ENCODE peak calls at places on chromosomes 1 and 21, in seven cellular contexts. F, U, H, P, R, I and Y are unnamed samples.

GRCh38 chr1:30586671-30587070 is 136.7 kb downstream of the MATN1 start:
- DNase-seq in F (no peak), U (no peak), H (no peak), P (no peak), R (no peak), I (no peak), Y (peak; percentile 5)

GRCh38 chr1:10685851-10686403 is 110.5 kb downstream of the CASZ1 start:
- DNase-seq in F (no peak), U (no peak), H (no peak), P (peak; percentile 67), R (no peak), I (no peak), Y (no peak)

GRCh38 chr1:201562659-201563405 is 23.9 kb downstream of the NAV1 start:
- DNase-seq in F (no peak), U (no peak), H (no peak), P (no peak), R (no peak), I (no peak), Y (no peak)

GRCh38 chr21:35932232-35932911 is 128.0 kb downstream of the SETD4 start:
- DNase-seq in F (no peak), U (no peak), H (no peak), P (peak; percentile 90), R (no peak), I (peak; percentile 19), Y (peak; percentile 35)

GRCh38 chr1:43951021-43951985 is 4.6 kb downstream of the IPO13 start:
- DNase-seq in F (no peak), U (no peak), H (no peak), P (peak; percentile 43), R (no peak), I (no peak), Y (no peak)

GRCh38 chr1:45266151-45266801 is 59.9 kb upstream of the ZSWIM5 start:
- DNase-seq in F (no peak), U (no peak), H (no peak), P (peak; percentile 82), R (no peak), I (peak; percentile 15), Y (peak; percentile 16)

GRCh38 chr1:50491142-50491541 is 67.9 kb upstream of the DMRTA2 start:
- DNase-seq in F (no peak), U (no peak), H (no peak), P (no peak), R (no peak), I (no peak), Y (no peak)

GRCh38 chr1:165854101-165854845 is 26.9 kb downstream of the UCK2 start:
- DNase-seq in F (no peak), U (no peak), H (no peak), P (no peak), R (no peak), I (peak; percentile 42), Y (no peak)

GRCh38 chr21:42061195-42061865 is 9.8 kb upstream of the UMODL1 start:
- DNase-seq in F (peak; percentile 42), U (no peak), H (no peak), P (no peak), R (no peak), I (peak; percentile 52), Y (peak; percentile 52)

GRCh38 chr1:167564592-167564991 is 11.0 kb upstream of the CREG1 start:
- DNase-seq in F (no peak), U (no peak), H (no peak), P (peak; percentile 47), R (no peak), I (no peak), Y (peak; percentile 48)

GRCh38 chr1:16199157-16199501 is 13.3 kb downstream of the ARHGEF19 start:
- DNase-seq in F (no peak), U (no peak), H (no peak), P (no peak), R (no peak), I (no peak), Y (no peak)

GRCh38 chr21:16992448-16992847 is 520.4 kb upstream of the CXADR start:
- DNase-seq in F (no peak), U (no peak), H (no peak), P (no peak), R (no peak), I (no peak), Y (no peak)

GRCh38 chr1:40059960-40060337 is 19.4 kb downstream of the CAP1 start:
- DNase-seq in F (no peak), U (no peak), H (no peak), P (no peak), R (no peak), I (peak; percentile 61), Y (no peak)

GRCh38 chr1:7886346-7886745 is 33.5 kb upstream of the UTS2 start:
- DNase-seq in F (no peak), U (no peak), H (no peak), P (peak; percentile 40), R (no peak), I (no peak), Y (no peak)

GRCh38 chr21:16587671-16588379 is 858.0 kb downstream of the USP25 start:
- DNase-seq in F (no peak), U (no peak), H (no peak), P (peak; percentile 59), R (no peak), I (no peak), Y (peak; percentile 54)

GRCh38 chr1:53057134-53057533 is 4.9 kb upstream of the PODN start:
- DNase-seq in F (no peak), U (no peak), H (no peak), P (no peak), R (no peak), I (no peak), Y (no peak)

GRCh38 chr1:218345673-218346390 is 696 bp downstream of the TGFB2 start:
- DNase-seq in F (no peak), U (no peak), H (peak; percentile 7), P (peak; percentile 89), R (peak; percentile 66), I (peak; percentile 82), Y (peak; percentile 75)

GRCh38 chr1:164188507-164188906 is 370.5 kb upstream of the PBX1 start:
- DNase-seq in F (no peak), U (no peak), H (no peak), P (no peak), R (no peak), I (no peak), Y (no peak)

GRCh38 chr1:184052194-184052559 is 647 bp downstream of the TSEN15 start:
- DNase-seq in F (no peak), U (no peak), H (no peak), P (no peak), R (no peak), I (no peak), Y (no peak)